ENCODE peak calls at places on chromosomes 11 and 22, in eight cellular contexts. H, I, Y, K, A, B, M and Q are unnamed samples.

GRCh38 chr11:119249671-119250010 is 43.5 kb downstream of the CBL start:
- DNase-seq in H (no peak), I (no peak), Y (no peak), K (no peak), A (peak; percentile 0), B (no peak), M (no peak), Q (no peak)

GRCh38 chr11:69434341-69434960 is 47.0 kb upstream of the LINC01488 start:
- DNase-seq in H (no peak), I (no peak), Y (no peak), K (no peak), A (no peak), B (no peak), M (no peak), Q (no peak)

GRCh38 chr11:57444362-57445074 is 15.8 kb upstream of the RTN4RL2 start:
- DNase-seq in H (no peak), I (no peak), Y (no peak), K (no peak), A (no peak), B (peak; percentile 98), M (no peak), Q (no peak)

GRCh38 chr11:65042899-65043298 is 1.9 kb downstream of the SAC3D1 start:
- DNase-seq in H (no peak), I (no peak), Y (no peak), K (no peak), A (no peak), B (peak; percentile 38), M (no peak), Q (no peak)

GRCh38 chr11:116366980-116367640 is 405.7 kb downstream of the BUD13 start:
- DNase-seq in H (no peak), I (no peak), Y (no peak), K (no peak), A (peak; percentile 23), B (no peak), M (peak; percentile 1), Q (no peak)

GRCh38 chr11:64866173-64866491 is 12.3 kb downstream of the EHD1 start:
- DNase-seq in H (no peak), I (no peak), Y (no peak), K (no peak), A (no peak), B (no peak), M (no peak), Q (no peak)

GRCh38 chr11:102831128-102831708 is 12.2 kb downstream of the MMP3 start:
- DNase-seq in H (no peak), I (peak; percentile 19), Y (no peak), K (peak; percentile 62), A (peak; percentile 79), B (no peak), M (peak; percentile 31), Q (no peak)

GRCh38 chr11:81987829-81988472 is 745.7 kb downstream of the FAM181B start:
- DNase-seq in H (no peak), I (no peak), Y (no peak), K (peak; percentile 3), A (no peak), B (no peak), M (peak; percentile 30), Q (no peak)

GRCh38 chr11:130212431-130212961 is 52.9 kb downstream of the ST14 start:
- DNase-seq in H (no peak), I (no peak), Y (no peak), K (no peak), A (no peak), B (no peak), M (no peak), Q (no peak)

GRCh38 chr11:20676658-20677057 is 7.3 kb downstream of the NELL1 start:
- DNase-seq in H (no peak), I (no peak), Y (no peak), K (no peak), A (no peak), B (no peak), M (no peak), Q (no peak)

GRCh38 chr11:65646288-65646734 is 8.4 kb downstream of the SIPA1 start:
- DNase-seq in H (no peak), I (no peak), Y (no peak), K (no peak), A (no peak), B (no peak), M (no peak), Q (no peak)

GRCh38 chr11:74319139-74319538 is 7.7 kb upstream of the P4HA3 start:
- DNase-seq in H (no peak), I (no peak), Y (no peak), K (peak; percentile 84), A (no peak), B (peak; percentile 98), M (peak; percentile 93), Q (no peak)

GRCh38 chr22:23119492-23120414 is 22.0 kb downstream of the RSPH14 start:
- DNase-seq in H (peak; percentile 52), I (peak; percentile 54), Y (no peak), K (no peak), A (no peak), B (no peak), M (no peak), Q (no peak)

GRCh38 chr11:131745405-131745804 is 375.0 kb downstream of the NTM start:
- DNase-seq in H (no peak), I (no peak), Y (no peak), K (no peak), A (no peak), B (peak; percentile 26), M (peak; percentile 77), Q (no peak)

GRCh38 chr11:68302256-68303054 is 9.9 kb upstream of the LRP5 start:
- DNase-seq in H (no peak), I (no peak), Y (no peak), K (no peak), A (peak; percentile 59), B (peak; percentile 81), M (no peak), Q (no peak)

GRCh38 chr11:66868726-66869291 is 11.9 kb downstream of the LRFN4 start:
- DNase-seq in H (peak; percentile 78), I (peak; percentile 78), Y (peak; percentile 18), K (no peak), A (peak; percentile 44), B (peak; percentile 87), M (no peak), Q (no peak)

GRCh38 chr11:94107363-94107762 is 21.3 kb upstream of the PANX1 start:
- DNase-seq in H (no peak), I (no peak), Y (no peak), K (no peak), A (no peak), B (peak; percentile 42), M (no peak), Q (no peak)